ENCODE peak calls at places on chromosomes 12 and 14, in four cellular contexts. Z is keratinocyte, K is GM13976, M is stomach. O is an unnamed sample.

GRCh38 chr12:49698619-49699545 is 8.3 kb downstream of the FMNL3 start:
- DNase-seq in Z (no peak), K (peak), M (no peak), O (peak)

GRCh38 chr14:61472025-61472672 is 150.8 kb downstream of the PRKCH start:
- DNase-seq in Z (no peak), K (no peak), M (no peak), O (peak)

GRCh38 chr14:92813201-92813600 is 19.1 kb downstream of the GOLGA5 start:
- DNase-seq in Z (no peak), K (no peak), M (no peak), O (no peak)

GRCh38 chr12:54173066-54173726 is 15.6 kb downstream of the SMUG1 start:
- DNase-seq in Z (no peak), K (peak), M (peak), O (peak)

GRCh38 chr14:78519863-78520262 is 349.7 kb downstream of the NRXN3 start:
- DNase-seq in Z (no peak), K (peak), M (no peak), O (peak)

GRCh38 chr14:90274019-90274418 is 17.7 kb downstream of the PSMC1 start:
- DNase-seq in Z (no peak), K (no peak), M (no peak), O (no peak)

GRCh38 chr14:103883263-103883523 is 35.8 kb upstream of the PPP1R13B start:
- DNase-seq in Z (no peak), K (no peak), M (no peak), O (no peak)

GRCh38 chr14:22088614-22089359 is 415.2 kb upstream of the OR4E1 start:
- DNase-seq in Z (no peak), K (no peak), M (no peak), O (no peak)

GRCh38 chr14:36751920-36752319 is 90.3 kb downstream of the PAX9 start:
- DNase-seq in Z (no peak), K (no peak), M (no peak), O (no peak)

GRCh38 chr12:51346581-51346980 is at the start of gene CELA1:
- DNase-seq in Z (no peak), K (no peak), M (no peak), O (no peak)

GRCh38 chr12:126384029-126384564 is 1318.9 kb downstream of the AACS start:
- DNase-seq in Z (no peak), K (no peak), M (no peak), O (no peak)

GRCh38 chr12:31590730-31591307 is at the start of gene DENND5B:
- DNase-seq in Z (no peak), K (peak), M (peak), O (peak)

GRCh38 chr14:85533821-85534271 is 3.9 kb downstream of the FLRT2 start:
- DNase-seq in Z (no peak), K (peak), M (no peak), O (no peak)

GRCh38 chr12:64685605-64686004 is 73.6 kb downstream of the GNS start:
- DNase-seq in Z (no peak), K (no peak), M (no peak), O (no peak)

GRCh38 chr12:96199465-96199864 is 5.3 kb downstream of the ELK3 start:
- DNase-seq in Z (no peak), K (no peak), M (no peak), O (no peak)

DNA sequence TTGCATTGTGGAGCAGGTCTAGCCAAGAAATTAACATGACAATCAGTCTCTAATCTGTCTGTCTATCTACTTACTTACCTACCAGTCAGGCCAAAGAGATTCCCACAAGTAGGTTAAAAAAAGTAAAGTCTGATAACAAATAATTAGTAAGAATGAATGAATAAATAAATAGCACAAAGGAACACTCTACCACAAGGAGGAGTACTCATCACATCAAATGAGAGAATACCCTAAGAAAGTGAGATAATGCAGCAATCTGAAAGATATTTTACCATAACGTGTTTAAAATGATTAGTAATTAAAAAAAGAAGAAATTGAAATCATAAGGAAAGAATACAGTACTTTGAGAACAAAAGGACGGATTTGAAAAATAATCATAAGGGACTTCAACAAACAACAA is 187.2 kb downstream of the SYNE2 start:
- DNase-seq in Z (no peak), K (no peak), M (no peak), O (no peak)
- TF ChIP-seq CTCF in Z (no peak), K (no peak), M (no peak), O (no peak)

GRCh38 chr12:14769837-14770494 is 33.3 kb downstream of the WBP11 start:
- DNase-seq in Z (no peak), K (peak), M (peak), O (peak)
- TF ChIP-seq CTCF in Z (peak), K (peak), M (peak), O (peak)

GRCh38 chr12:60021235-60021634 is 425.4 kb downstream of the SLC16A7 start:
- DNase-seq in Z (no peak), K (no peak), M (no peak), O (no peak)
- TF ChIP-seq CTCF in Z (no peak), K (no peak), M (no peak), O (no peak)

GRCh38 chr12:6370576-6370935 is 4.8 kb downstream of the SCNN1A start:
- DNase-seq in Z (no peak), K (no peak), M (no peak), O (no peak)

GRCh38 chr12:6372403-6373003 is 2.9 kb downstream of the SCNN1A start:
- DNase-seq in Z (peak), K (no peak), M (peak), O (peak)

GRCh38 chr12:6369916-6370575 is 5.3 kb downstream of the SCNN1A start:
- DNase-seq in Z (no peak), K (no peak), M (no peak), O (no peak)

GRCh38 chr12:6373022-6373787 is 2.2 kb downstream of the SCNN1A start:
- DNase-seq in Z (no peak), K (no peak), M (peak), O (no peak)

DNA sequence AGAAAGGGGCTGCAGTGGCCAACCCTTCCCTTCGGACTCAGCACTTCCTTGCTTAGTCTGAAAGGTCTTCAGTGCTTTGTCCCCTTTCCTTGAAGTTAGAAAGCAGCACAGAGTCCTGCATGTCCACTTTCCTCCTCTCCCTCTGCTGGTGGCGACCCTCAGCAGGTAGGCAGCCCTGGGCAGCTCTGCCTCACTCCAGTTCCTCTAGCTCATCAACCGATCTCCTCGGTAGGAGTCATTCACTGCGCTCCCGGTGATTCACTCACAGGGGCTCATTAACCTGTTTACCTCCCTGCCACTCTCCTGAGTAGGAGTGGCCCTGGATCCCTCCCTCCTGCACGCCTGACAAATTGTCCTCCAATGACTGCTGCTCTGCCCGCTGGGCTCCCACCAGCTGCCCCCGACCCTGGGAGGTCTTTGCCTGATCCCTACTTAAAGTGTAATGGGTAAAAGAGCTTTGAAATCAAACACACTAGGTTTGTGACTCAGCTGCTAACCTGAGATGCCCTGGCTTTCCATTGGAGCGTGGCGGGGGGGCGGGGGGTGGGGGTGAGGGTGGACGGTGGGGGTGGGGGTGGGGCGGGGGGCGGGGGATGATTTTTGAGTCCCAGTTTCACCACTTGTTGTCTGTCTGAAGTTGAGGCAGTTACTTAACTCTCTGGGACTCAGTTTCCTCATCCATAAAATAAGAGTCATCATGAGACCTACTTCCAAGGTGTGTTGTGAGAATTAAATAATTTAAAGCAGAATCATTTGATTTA is 4.2 kb downstream of the SCNN1A start:
- DNase-seq in Z (peak), K (no peak), M (peak), O (peak)
- TF ChIP-seq CTCF in Z (no peak), K (no peak), M (no peak), O (no peak)

GRCh38 chr14:106378191-106378590 is 851.8 kb downstream of the TMEM121 start:
- DNase-seq in Z (no peak), K (peak), M (no peak), O (peak)
- TF ChIP-seq CTCF in Z (no peak), K (peak), M (no peak), O (peak)

DNA sequence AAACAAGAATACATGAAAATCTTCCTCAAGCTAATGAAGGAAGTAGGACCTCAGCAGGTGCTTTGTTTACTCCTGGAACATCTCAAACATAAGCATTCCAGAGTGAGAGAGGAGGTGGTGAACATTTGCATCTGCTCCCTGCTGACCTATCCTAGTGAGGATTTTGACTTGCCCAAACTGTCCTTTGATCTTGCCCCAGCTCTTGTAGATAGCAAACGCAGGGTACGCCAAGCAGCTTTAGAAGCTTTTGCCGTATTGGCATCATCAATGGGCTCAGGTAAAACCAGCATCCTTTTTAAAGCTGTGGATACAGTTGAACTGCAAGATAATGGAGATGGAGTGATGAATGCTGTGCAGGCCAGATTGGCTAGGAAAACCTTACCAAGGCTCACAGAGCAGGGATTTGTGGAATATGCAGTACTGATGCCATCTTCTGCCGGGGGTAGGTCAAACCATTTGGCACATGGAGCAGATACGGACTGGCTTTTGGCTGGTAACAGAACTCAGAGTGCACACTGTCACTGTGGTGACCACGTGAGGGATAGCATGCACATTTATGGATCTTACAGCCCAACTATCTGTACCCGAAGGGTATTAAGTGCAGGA is 1.9 kb downstream of the TOGARAM1 start:
- DNase-seq in Z (no peak), K (no peak), M (no peak), O (peak)
- TF ChIP-seq CTCF in Z (peak), K (no peak), M (no peak), O (no peak)

GRCh38 chr12:125193798-125194562 is 128.7 kb downstream of the AACS start:
- DNase-seq in Z (no peak), K (no peak), M (no peak), O (no peak)
- TF ChIP-seq CTCF in Z (no peak), K (no peak), M (no peak), O (no peak)

DNA sequence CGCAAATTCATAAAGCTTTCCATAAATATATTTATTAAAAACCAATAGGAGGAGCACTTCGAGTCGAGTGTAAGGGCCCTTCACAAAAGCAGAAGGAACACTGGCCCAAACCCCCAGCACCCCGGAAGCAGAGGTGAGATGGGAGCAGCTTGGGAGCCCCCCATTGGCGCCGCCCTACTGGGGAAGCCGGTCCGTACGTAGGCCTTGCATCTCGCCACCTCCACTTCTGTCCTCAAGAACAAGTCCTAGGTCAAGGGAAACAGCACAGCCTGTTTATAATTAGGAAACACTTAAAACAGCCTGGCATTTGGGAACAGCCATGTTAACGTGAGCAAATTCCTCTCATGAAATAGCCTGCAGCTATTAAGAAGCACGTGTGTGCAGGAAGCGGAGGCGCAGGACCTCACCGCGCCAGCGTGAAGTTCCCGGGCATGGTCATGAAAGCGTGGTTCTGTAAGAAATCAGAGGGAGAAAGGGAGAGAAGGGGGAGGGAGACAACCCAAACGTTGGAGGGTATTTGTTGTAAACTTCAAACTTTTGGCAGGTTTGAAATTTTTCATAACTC is 7.7 kb downstream of the ANKRD9 start:
- DNase-seq in Z (no peak), K (no peak), M (no peak), O (no peak)
- TF ChIP-seq CTCF in Z (peak), K (no peak), M (no peak), O (no peak)